ENCODE peak calls at places on chromosomes 11 and 22, in nine cellular contexts. N is suprapubic skin, K is HCT116, Y is tibial artery, B is lower lobe of right lung, I is cardiac muscle cell, O is osteoblast, U is spleen, Q is mammary epithelial cell. A is an unnamed sample.

GRCh38 chr11:71095294-71095850 is 157.0 kb downstream of the SHANK2 start:
- DNase-seq in I (no peak), Y (no peak), N (no peak), K (no peak), B (no peak), U (no peak), Q (no peak), O (no peak), A (no peak)

GRCh38 chr11:15863411-15863810 is 492.9 kb downstream of the SOX6 start:
- DNase-seq in I (peak), Y (no peak), N (no peak), O (peak), U (no peak), Q (no peak), B (no peak), K (no peak), A (no peak)

GRCh38 chr22:46612904-46613605 is 7.1 kb upstream of the GRAMD4 start:
- DNase-seq in Y (no peak), B (peak), U (peak), K (no peak), N (no peak), O (no peak), Q (no peak), I (peak), A (no peak)

GRCh38 chr11:82792822-82793569 is 59.3 kb upstream of the FAM181B start:
- DNase-seq in B (no peak), N (no peak), Q (no peak), I (no peak), O (no peak), K (no peak), Y (no peak), U (no peak), A (no peak)

GRCh38 chr11:38593649-38594048 is 1995.6 kb upstream of the RAG2 start:
- DNase-seq in O (peak), Y (no peak), N (no peak), Q (peak), K (no peak), I (no peak), B (no peak), U (no peak), A (no peak)

GRCh38 chr11:6497069-6497839 is at the start of gene DNHD1:
- DNase-seq in B (no peak), U (no peak), Y (no peak), O (peak), K (no peak), I (no peak), N (no peak), Q (no peak), A (no peak)

GRCh38 chr11:42407379-42407778 is 904.4 kb upstream of the API5 start:
- DNase-seq in U (no peak), Y (no peak), O (no peak), B (no peak), I (peak), N (peak), K (no peak), Q (peak), A (no peak)

GRCh38 chr11:58905716-58906547 is 33.4 kb upstream of the GLYATL1 start:
- DNase-seq in O (peak), U (no peak), I (peak), K (no peak), Q (peak), B (no peak), N (no peak), Y (peak), A (no peak)

GRCh38 chr11:117424781-117425180 is 97.1 kb downstream of the CEP164 start:
- DNase-seq in B (no peak), Y (no peak), K (no peak), I (no peak), N (no peak), O (peak), Q (no peak), U (peak), A (no peak)

GRCh38 chr11:119560291-119560690 is 137.3 kb upstream of the THY1 start:
- DNase-seq in I (no peak), N (no peak), Y (no peak), U (no peak), K (no peak), B (no peak), O (no peak), Q (no peak), A (no peak)

GRCh38 chr11:86629070-86629706 is 43.2 kb downstream of the ME3 start:
- DNase-seq in Q (no peak), I (no peak), K (no peak), Y (peak), O (peak), B (no peak), N (no peak), U (no peak), A (no peak)

GRCh38 chr11:7457211-7457610 is 28.1 kb upstream of the OLFML1 start:
- DNase-seq in B (no peak), Y (no peak), U (no peak), N (no peak), O (no peak), I (no peak), K (no peak), Q (peak), A (no peak)

GRCh38 chr11:108906329-108906728 is 241.5 kb downstream of the DDX10 start:
- DNase-seq in U (no peak), N (no peak), K (no peak), Q (peak), B (no peak), I (no peak), O (peak), Y (no peak), A (no peak)

GRCh38 chr11:73237471-73238290 is 19.6 kb downstream of the P2RY2 start:
- DNase-seq in I (no peak), Q (no peak), O (no peak), N (peak), K (no peak), B (no peak), Y (no peak), U (peak), A (peak)

GRCh38 chr11:124277809-124278208 is 21.6 kb downstream of the OR8G5 start:
- DNase-seq in K (no peak), Y (no peak), O (no peak), I (peak), N (no peak), U (no peak), Q (no peak), B (no peak), A (no peak)

GRCh38 chr11:66068923-66069714 is 953 bp upstream of the PACS1 start:
- DNase-seq in O (peak), B (no peak), K (no peak), I (peak), N (no peak), Y (peak), Q (peak), U (peak), A (no peak)

GRCh38 chr11:72238040-72238450 is 5.9 kb downstream of the PHOX2A start:
- DNase-seq in K (peak), B (peak), I (peak), Y (no peak), U (peak), Q (peak), N (peak), O (peak), A (peak)

GRCh38 chr22:49943771-49944398 is 16.7 kb upstream of the PIM3 start:
- DNase-seq in O (no peak), Y (no peak), U (no peak), B (no peak), I (no peak), Q (no peak), K (no peak), N (no peak), A (no peak)
- H3K4me3 ChIP-seq in O (no peak), Y (no peak), U (no peak), B (no peak), I (no peak), Q (no peak), K (no peak), N (no peak), A (no peak)

DNA sequence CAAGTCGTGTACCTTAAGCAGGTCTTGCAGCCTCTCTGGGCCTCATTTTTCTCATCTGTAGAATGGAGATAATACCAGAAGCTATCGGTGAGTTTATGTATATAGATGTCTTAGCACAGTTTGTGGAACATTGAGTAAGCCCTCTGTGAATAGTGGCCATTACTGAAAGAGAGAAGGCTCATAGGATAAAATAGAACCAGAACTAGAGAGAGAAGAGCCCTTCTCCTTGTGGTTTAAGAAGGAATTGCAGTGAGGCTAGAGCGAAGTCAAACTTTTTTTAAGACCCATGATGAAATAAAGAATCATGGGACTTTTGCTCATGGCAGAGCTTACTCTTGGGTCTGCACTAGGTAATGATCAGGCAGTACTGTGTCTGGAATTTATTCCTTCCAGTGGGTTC is 137.1 kb downstream of the TRIM44 start:
- DNase-seq in U (no peak), B (no peak), O (no peak), Y (no peak), K (no peak), Q (no peak), I (no peak), N (no peak), A (no peak)
- TF ChIP-seq CTCF in U (no peak), B (no peak), O (peak), Y (no peak), K (no peak), Q (peak), I (peak), N (no peak), A (peak)

DNA sequence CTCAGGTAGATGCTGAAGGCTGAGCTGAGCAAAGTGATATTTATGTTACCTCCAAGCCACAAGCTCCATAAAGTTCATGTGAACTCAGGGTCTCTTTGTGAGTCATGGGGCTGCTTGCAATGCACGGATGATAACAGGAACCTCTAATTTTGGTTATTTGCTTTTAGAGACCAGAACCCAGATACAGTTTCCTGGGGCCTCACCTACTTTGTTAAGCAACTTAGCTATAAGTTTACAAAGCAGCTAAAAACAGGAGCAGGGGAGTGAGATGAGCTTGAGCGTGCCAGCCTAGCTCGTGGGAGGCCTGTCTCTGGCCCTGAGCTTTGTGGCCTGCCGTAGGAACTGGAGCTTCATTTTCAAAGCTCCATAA is 29.2 kb downstream of the SREBF2 start:
- DNase-seq in U (no peak), Q (peak), I (no peak), B (no peak), K (no peak), N (no peak), Y (no peak), O (peak), A (no peak)
- H3K4me3 ChIP-seq in U (no peak), Q (no peak), I (no peak), B (no peak), K (no peak), N (no peak), Y (no peak), O (no peak), A (no peak)

GRCh38 chr11:64165842-64166635 is at the start of gene MACROD1:
- DNase-seq in Y (peak), U (peak), N (peak), K (peak), B (peak), I (peak), Q (peak), O (peak), A (peak)

GRCh38 chr11:64164392-64165312 is 1.3 kb downstream of the MACROD1 start:
- DNase-seq in U (no peak), K (no peak), Y (no peak), Q (no peak), I (peak), O (peak), B (no peak), N (no peak), A (peak)

GRCh38 chr11:64163951-64164350 is 2.0 kb downstream of the MACROD1 start:
- DNase-seq in Y (no peak), I (no peak), K (no peak), B (no peak), N (no peak), O (peak), U (no peak), Q (no peak), A (no peak)

GRCh38 chr11:64161037-64161436 is 4.9 kb downstream of the MACROD1 start:
- DNase-seq in N (no peak), I (no peak), B (no peak), Y (no peak), O (no peak), U (no peak), Q (no peak), K (no peak), A (no peak)

GRCh38 chr11:64165482-64165841 is 451 bp downstream of the MACROD1 start:
- DNase-seq in Q (no peak), O (peak), Y (no peak), I (peak), N (no peak), B (no peak), K (no peak), U (no peak), A (peak)
- TF ChIP-seq CTCF in Q (no peak), O (no peak), Y (no peak), I (no peak), N (no peak), B (no peak), K (no peak), U (no peak), A (no peak)

DNA sequence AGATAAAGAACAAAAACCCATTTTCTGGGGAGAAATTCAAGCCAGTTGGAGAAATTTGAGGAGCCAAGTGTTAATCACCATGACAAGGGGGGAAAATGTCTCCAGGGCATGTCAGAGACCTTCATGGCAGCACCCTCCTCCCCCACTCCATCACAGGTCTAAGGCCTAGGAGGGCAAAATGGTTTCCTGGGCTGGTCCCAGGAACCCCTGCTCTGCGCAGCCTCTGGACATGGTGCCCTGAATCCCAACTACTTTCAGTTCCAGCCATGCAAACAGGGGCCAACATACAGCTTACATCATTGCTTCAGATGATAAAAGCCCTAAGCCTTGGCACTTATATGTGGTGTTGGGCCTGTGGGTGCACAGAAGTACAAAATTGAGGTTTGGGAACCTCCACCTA is 167.5 kb downstream of the LUZP2 start:
- DNase-seq in I (no peak), B (no peak), Q (no peak), K (no peak), U (no peak), Y (no peak), O (no peak), N (no peak), A (no peak)
- H3K4me3 ChIP-seq in I (no peak), B (no peak), Q (no peak), K (no peak), U (no peak), Y (no peak), O (no peak), N (no peak), A (no peak)

DNA sequence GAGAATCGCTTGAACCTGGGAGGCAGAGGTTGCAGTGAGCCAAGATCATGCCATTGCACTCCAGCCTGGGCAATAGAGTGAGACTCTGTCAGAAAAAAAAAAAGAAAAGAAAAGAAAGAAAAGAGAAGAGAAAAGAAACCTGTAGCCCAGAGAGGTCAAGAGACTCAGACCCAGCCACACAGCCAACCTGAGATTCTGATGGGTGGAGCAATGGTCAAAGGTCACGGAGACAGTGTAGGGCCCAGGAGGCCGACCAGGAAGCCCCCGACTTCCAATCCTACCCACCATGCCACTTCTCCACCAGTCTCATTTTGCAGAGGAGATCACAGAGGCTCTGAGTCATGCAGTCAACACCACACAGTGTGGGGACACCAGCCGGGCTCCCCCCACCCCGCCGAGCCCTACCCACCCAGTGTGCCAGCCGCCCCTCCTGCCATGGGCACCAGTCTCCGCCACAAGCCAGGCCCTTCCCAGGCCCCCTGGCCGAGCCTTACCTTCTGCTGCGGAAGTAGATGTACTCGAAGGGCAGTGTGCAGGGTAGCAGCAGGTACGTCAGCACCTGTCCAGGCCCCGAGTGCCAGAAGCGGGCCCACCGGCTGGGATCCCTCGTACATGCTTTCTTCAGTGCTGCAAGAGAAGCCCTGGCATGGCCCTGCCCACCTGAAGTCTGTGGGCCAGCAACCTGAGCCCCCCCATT is 7.9 kb downstream of the PNPLA5 start:
- DNase-seq in Y (no peak), I (no peak), K (no peak), O (peak), N (no peak), U (peak), B (no peak), Q (no peak), A (peak)
- TF ChIP-seq CTCF in Y (no peak), I (no peak), K (no peak), O (no peak), N (no peak), U (no peak), B (no peak), Q (no peak), A (no peak)

GRCh38 chr11:76617553-76618265 is 52.8 kb downstream of the LRRC32 start:
- DNase-seq in N (peak), K (no peak), Y (no peak), B (no peak), O (peak), U (peak), Q (no peak), I (no peak), A (no peak)
- H3K4me3 ChIP-seq in N (no peak), K (no peak), Y (no peak), B (no peak), O (no peak), U (no peak), Q (no peak), I (no peak), A (no peak)

DNA sequence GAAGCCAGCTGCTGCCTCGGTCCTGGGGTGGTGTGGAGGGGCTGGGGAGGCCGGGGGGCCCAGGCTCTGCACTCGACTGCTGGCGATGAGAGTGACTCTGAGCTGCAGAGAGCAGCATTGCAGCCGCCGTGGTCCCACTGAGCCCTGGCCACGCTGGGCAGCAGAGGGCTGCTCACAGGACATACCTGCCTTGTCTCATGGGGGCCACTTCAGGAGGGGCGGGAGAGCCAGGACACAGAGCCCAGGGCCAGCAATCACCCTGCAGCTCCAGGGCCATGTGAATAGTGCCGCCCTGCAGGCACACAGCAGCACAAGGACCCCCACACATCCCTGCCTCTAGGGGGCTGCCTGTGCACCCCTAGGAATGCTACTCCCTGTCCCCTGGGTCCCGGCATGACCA is 147.0 kb downstream of the CRYBB2 start:
- DNase-seq in U (no peak), N (no peak), Q (no peak), K (no peak), Y (no peak), B (peak), I (no peak), O (peak), A (no peak)
- TF ChIP-seq CTCF in U (no peak), N (no peak), Q (no peak), K (no peak), Y (no peak), B (no peak), I (no peak), O (no peak), A (no peak)

GRCh38 chr11:134215836-134216235 is 7.9 kb downstream of the NCAPD3 start:
- DNase-seq in O (no peak), U (no peak), B (no peak), N (no peak), K (no peak), Q (no peak), Y (no peak), I (no peak), A (no peak)

GRCh38 chr11:134216816-134217215 is 7.0 kb downstream of the NCAPD3 start:
- DNase-seq in K (no peak), B (no peak), U (no peak), N (no peak), Q (no peak), O (no peak), I (no peak), Y (no peak), A (no peak)
- H3K4me3 ChIP-seq in K (no peak), B (no peak), U (no peak), N (no peak), Q (no peak), O (no peak), I (no peak), Y (no peak), A (no peak)

GRCh38 chr11:46363455-46363920 is 16.2 kb downstream of the DGKZ start:
- DNase-seq in Q (peak), N (no peak), O (peak), I (no peak), K (peak), B (no peak), Y (no peak), U (peak), A (no peak)
- TF ChIP-seq CTCF in Q (peak), N (no peak), O (peak), I (no peak), K (no peak), B (peak), Y (no peak), U (no peak), A (no peak)

A was measured in upper lobe of right lung.